ENCODE peak calls at places on chromosomes 16 and 17, in four cellular contexts. A is HepG2, E is stomach, H is lung. L is an unnamed sample. For H3K27me3, the result is how much of the 10 kb centered on the place peaks cover.

GRCh38 chr17:76599699-76600460 is 14.2 kb upstream of the ST6GALNAC2 start:
- DNase-seq in H (no peak), E (no peak), A (no peak), L (no peak)

GRCh38 chr17:8557176-8557806 is 73.2 kb downstream of the MYH10 start:
- DNase-seq in E (no peak), A (no peak), H (peak), L (no peak)

GRCh38 chr16:48091077-48091476 is 64.7 kb downstream of the ABCC12 start:
- DNase-seq in A (no peak), E (no peak), H (no peak), L (no peak)

GRCh38 chr17:55639096-55639495 is 83.6 kb downstream of the TMEM100 start:
- DNase-seq in A (no peak), H (no peak), E (no peak), L (no peak)

GRCh38 chr16:8998114-8998513 is 34.4 kb upstream of the USP7 start:
- DNase-seq in H (no peak), A (no peak), E (no peak), L (no peak)

GRCh38 chr16:86531193-86531550 is 20.8 kb downstream of the FOXF1 start:
- DNase-seq in A (no peak), E (no peak), H (no peak), L (no peak)

GRCh38 chr17:75842411-75842810 is 1.8 kb downstream of the UNC13D start:
- DNase-seq in H (no peak), E (no peak), A (no peak), L (peak)

GRCh38 chr17:70332356-70332755 is 163.0 kb downstream of the KCNJ2 start:
- DNase-seq in A (no peak), E (no peak), H (no peak), L (no peak)

GRCh38 chr17:29914819-29915537 is 15.1 kb downstream of the SSH2 start:
- DNase-seq in E (no peak), A (no peak), H (no peak), L (no peak)

GRCh38 chr16:30927789-30928378 is 4.5 kb downstream of the FBXL19 start:
- DNase-seq in A (peak), E (no peak), H (peak), L (no peak)

GRCh38 chr16:55655709-55656694 is at the start of gene SLC6A2:
- DNase-seq in A (no peak), E (no peak), H (no peak), L (no peak)

GRCh38 chr16:20612551-20613470 is 36.6 kb upstream of the ACSM2B start:
- DNase-seq in A (no peak), H (peak), E (peak), L (no peak)

GRCh38 chr16:10668322-10669045 is 26.2 kb downstream of the TEKT5 start:
- DNase-seq in H (no peak), E (peak), A (peak), L (no peak)

GRCh38 chr16:77993111-77993571 is 29.2 kb upstream of the CLEC3A start:
- DNase-seq in E (no peak), A (no peak), H (no peak), L (no peak)

GRCh38 chr17:19753661-19754463 is 5.8 kb upstream of the ALDH3A1 start:
- DNase-seq in A (no peak), E (peak), H (no peak), L (peak)

GRCh38 chr17:47423406-47424295 is 99.9 kb downstream of the EFCAB13 start:
- DNase-seq in H (no peak), E (peak), A (no peak), L (peak)

GRCh38 chr17:18043491-18043890 is 4.3 kb downstream of the GID4 start:
- DNase-seq in A (no peak), E (no peak), H (no peak), L (no peak)

GRCh38 chr17:41589301-41589700 is 2.6 kb upstream of the KRT14 start:
- DNase-seq in H (no peak), E (no peak), A (no peak), L (no peak)

GRCh38 chr17:34076743-34077631 is 178.1 kb upstream of the CCL2 start:
- DNase-seq in H (no peak), E (no peak), A (no peak), L (no peak)

GRCh38 chr17:79132271-79133064 is 57.8 kb downstream of the ENGASE start:
- DNase-seq in H (no peak), E (no peak), A (no peak), L (no peak)

GRCh38 chr16:78505544-78506371 is 406.3 kb downstream of the WWOX start:
- DNase-seq in E (peak), H (peak), A (peak), L (no peak)

GRCh38 chr17:998111-998510 is 1.2 kb downstream of the TIMM22 start:
- DNase-seq in A (no peak), H (no peak), E (no peak), L (no peak)

GRCh38 chr17:1110844-1111598 is 68.8 kb downstream of the ABR start:
- DNase-seq in E (no peak), H (peak), A (peak), L (peak)

GRCh38 chr17:74545456-74546230 is at the start of gene CD300C:
- DNase-seq in A (no peak), H (peak), E (no peak), L (no peak)

GRCh38 chr17:74391771-74392170 is 24.5 kb downstream of the GPR142 start:
- DNase-seq in E (peak), H (no peak), A (no peak), L (no peak)

GRCh38 chr16:86355538-86355937 is 154.8 kb upstream of the FOXF1 start:
- DNase-seq in A (no peak), H (no peak), E (no peak), L (no peak)

GRCh38 chr17:12584727-12585126 is 81.0 kb upstream of the MYOCD start:
- DNase-seq in E (no peak), H (no peak), A (no peak), L (no peak)

GRCh38 chr17:37098910-37099664 is 150.3 kb downstream of the AATF start:
- DNase-seq in H (no peak), E (no peak), A (no peak), L (no peak)

GRCh38 chr16:82660078-82660645 is 33.4 kb downstream of the CDH13 start:
- DNase-seq in H (no peak), A (no peak), E (no peak), L (no peak)

GRCh38 chr16:17364319-17365210 is 106.2 kb downstream of the XYLT1 start:
- DNase-seq in A (no peak), H (no peak), E (no peak), L (no peak)

GRCh38 chr17:71460943-71461342 is 659.9 kb upstream of the SOX9 start:
- DNase-seq in H (no peak), E (peak), A (no peak), L (no peak)

GRCh38 chr17:75691371-75692290 is 24.5 kb downstream of the SAP30BP start:
- DNase-seq in H (no peak), E (no peak), A (no peak), L (no peak)

GRCh38 chr16:80012586-80012985 is 412.0 kb upstream of the MAF start:
- DNase-seq in E (no peak), A (no peak), H (no peak), L (no peak)

GRCh38 chr16:73172621-73173312 is 124.8 kb upstream of the ZFHX3 start:
- DNase-seq in H (peak), E (peak), A (no peak), L (no peak)

GRCh38 chr16:20318437-20318836 is 8.9 kb downstream of the GP2 start:
- DNase-seq in E (no peak), H (no peak), A (no peak), L (no peak)

GRCh38 chr17:9676742-9677387 is 31.5 kb downstream of the USP43 start:
- DNase-seq in H (no peak), E (no peak), A (peak), L (peak)

GRCh38 chr16:70481929-70482536 is 27.6 kb downstream of the FCSK start:
- DNase-seq in E (no peak), A (no peak), H (no peak), L (no peak)

GRCh38 chr16:51009359-51009758 is 141.7 kb downstream of the SALL1 start:
- DNase-seq in E (no peak), A (no peak), H (no peak), L (no peak)

DNA sequence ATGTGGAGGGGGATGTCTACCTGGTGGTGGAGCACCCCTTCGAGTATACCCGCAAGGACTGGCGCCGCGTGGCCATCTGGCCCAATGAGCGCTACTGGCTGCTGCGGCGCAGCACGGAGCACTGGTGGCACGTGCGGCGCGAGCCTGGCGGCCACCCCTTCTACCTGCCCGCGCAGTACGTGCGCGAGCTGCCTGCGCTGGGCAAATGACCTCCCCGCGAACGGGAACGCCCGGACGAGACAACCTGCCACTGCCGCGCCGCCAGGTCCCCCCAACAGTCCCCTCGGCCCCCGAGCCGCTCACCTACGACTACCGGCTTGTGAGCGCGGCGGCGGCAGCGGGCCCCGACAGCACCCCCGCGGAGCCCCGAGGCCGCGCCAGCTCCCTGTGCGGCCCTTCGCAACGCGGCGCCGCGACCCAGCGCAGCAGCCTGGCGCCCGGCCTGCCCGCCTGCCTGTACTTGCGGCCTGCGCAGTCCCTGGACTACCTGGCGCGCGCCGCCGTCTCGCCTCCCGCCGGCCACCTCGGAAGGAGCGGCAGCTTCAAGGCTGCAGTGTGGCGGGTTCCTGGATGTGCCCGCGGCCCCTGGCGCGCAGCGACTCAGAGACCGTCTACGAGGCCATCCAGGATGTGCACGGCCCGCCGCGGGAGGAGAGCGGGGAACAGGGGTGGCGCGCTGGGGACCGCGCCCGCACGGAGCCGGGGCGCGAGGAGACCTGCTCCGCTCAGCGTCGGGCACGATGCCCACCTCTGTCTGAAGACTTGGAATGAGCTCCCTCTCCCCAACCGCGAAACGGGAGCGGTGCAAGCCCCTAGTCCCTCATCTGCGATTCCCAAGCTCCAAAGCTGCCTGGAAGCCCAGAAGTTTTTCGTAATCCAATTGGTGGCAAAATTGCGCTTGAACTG is 48.7 kb upstream of the AMZ2 start:
- DNase-seq in H (no peak), A (no peak), E (no peak), L (no peak)
- H3K27me3 ChIP-seq in H (under half), A (under half), E (half or more), L (half or more)

GRCh38 chr16:12271006-12271405 is 294.5 kb downstream of the SNX29 start:
- DNase-seq in A (peak), H (no peak), E (no peak), L (no peak)
- TF ChIP-seq CTCF in A (peak), H (no peak), E (no peak), L (peak)

GRCh38 chr16:28543072-28543471 is 4.3 kb upstream of the NUPR1 start:
- DNase-seq in E (peak), A (no peak), H (no peak), L (no peak)

GRCh38 chr16:28534542-28535373 is 4.0 kb downstream of the NUPR1 start:
- DNase-seq in H (peak), A (no peak), E (peak), L (no peak)

GRCh38 chr16:28537076-28537475 is 1.7 kb downstream of the NUPR1 start:
- DNase-seq in A (peak), H (no peak), E (no peak), L (no peak)

GRCh38 chr16:28537964-28538732 is 626 bp downstream of the NUPR1 start:
- DNase-seq in H (no peak), E (peak), A (no peak), L (no peak)

DNA sequence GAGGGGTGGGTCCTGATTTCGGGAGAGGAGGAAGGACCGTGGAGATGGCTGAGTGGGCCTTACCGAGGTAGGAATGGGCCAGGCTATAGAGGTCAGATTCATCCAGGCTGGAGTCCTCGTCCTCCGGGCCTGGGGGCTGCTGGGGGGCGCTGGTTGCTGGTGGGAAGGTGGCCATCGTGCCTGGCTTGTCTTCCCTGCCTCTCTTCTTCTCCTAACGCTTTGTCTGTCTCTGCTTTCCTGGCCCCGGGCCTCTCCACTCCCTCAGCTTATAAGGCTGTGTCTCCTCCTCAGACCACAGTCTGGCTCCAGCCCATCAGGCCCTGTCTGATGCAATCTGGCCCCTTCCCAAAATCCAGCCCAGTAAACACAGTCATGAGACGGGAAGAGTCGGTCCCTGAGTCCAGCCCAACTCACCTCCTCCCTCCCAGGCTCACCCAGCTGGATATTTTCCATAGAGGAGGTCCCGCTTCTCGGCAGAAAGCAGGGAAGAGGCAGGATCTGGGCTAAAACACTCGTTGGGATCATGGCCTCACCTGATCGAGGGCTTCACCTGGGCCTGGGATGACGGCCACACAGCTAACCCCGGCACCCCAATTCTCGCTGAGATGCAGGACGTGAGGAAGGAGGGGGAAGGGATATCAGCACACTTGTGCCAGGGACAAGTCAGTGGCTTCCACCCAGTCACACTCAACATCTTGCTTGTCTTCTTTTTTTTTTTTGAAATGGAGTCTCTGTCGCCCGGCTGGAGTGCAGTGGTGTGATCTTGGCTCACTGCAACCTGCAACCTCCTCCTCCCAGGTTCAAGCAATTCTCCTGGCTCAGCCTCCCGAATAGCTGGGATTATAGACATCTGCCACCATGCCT is at the start of gene NUPR1:
- DNase-seq in A (peak), E (peak), H (peak), L (peak)
- H3K27me3 ChIP-seq in A (under half), E (under half), H (under half), L (under half)

GRCh38 chr16:58501242-58502131 is 1.5 kb downstream of the NDRG4 start:
- DNase-seq in E (peak), H (no peak), A (peak), L (peak)

GRCh38 chr16:58499615-58500328 is at the start of gene NDRG4:
- DNase-seq in A (peak), H (no peak), E (peak), L (peak)

GRCh38 chr16:58502217-58502921 is 2.4 kb downstream of the NDRG4 start:
- DNase-seq in E (no peak), A (no peak), H (no peak), L (peak)

GRCh38 chr16:58499092-58499511 is 841 bp upstream of the NDRG4 start:
- DNase-seq in A (no peak), H (no peak), E (no peak), L (peak)

DNA sequence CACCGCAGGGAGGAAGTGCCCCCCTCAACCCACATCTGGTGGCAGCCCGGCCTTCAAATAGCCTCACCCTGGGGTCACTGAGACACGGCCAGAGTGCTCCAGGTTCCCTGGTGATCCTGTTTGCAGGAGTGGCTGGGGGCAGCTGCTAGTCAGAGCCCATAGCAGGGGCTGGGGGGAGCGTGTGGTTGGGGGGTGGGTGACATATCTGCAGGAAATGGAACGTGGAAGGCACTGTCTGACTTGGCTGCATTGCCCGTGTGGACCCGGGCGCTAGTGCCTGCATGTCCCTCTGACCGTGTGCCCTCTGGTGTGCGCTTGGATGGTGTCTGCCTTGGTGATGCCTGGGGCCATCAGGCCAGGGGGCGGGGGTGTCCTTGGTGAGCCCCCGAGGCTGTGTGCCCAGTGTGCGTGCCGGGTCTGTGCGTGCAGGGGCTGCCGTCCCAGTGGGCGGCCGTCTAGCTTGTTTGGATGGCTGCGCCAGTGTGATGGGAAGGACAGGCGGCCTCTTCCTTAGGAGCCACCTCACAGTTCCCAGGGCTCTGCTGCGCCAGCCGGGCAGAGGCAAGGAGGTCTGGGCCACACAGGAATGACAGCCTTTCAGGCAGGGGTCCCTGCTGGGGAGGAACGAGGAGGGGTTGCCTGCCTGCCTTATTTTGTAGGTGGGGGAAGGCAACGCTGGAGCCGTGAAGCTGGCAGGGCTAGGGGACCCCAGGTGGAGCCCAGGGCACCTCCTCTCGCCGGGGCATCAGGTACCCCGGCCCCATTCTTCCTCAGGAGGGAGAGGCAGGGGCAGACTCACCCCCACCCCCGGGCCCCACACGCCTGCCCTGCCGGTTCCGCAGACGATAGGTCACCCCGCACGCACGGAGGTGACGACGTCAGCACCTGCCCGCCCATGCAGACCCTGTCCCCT is 642 bp downstream of the NDRG4 start:
- DNase-seq in H (no peak), A (no peak), E (no peak), L (peak)
- TF ChIP-seq CTCF in H (no peak), A (no peak), E (no peak), L (no peak)

L was measured in RWPE2.